ENCODE peak calls at places on chromosomes 5 and 9, in eight cellular contexts. T is T-helper 1 cell; M is stimulated activated CD4-positive, alpha-beta T cell treated with anti-CD3 and anti-CD28 coated beads, Interleukin-1b, Interleukin-23, amount 100 ng/mL, for 48 hours; A is GM18507; Q is KBM-7; N is AG08395; D is kidney glomerular epithelial cell; G is germinal center. X is an unnamed sample.

GRCh38 chr9:21690561-21690960 is 111.9 kb upstream of the MTAP start:
- DNase-seq in A (no peak), G (no peak), D (no peak), Q (no peak), M (no peak), T (no peak), N (peak; percentile 28), X (peak; percentile 73)

GRCh38 chr5:61619777-61620518 is 287.9 kb downstream of the ZSWIM6 start:
- DNase-seq in T (no peak), M (no peak), A (no peak), G (no peak), Q (no peak), D (no peak), N (no peak), X (no peak)

GRCh38 chr5:139104577-139105271 is 93.4 kb downstream of the SIL1 start:
- DNase-seq in T (no peak), G (no peak), A (no peak), D (peak; percentile 67), M (no peak), Q (no peak), N (peak; percentile 99), X (peak; percentile 94)

GRCh38 chr5:133758641-133759040 is 146.3 kb upstream of the FSTL4 start:
- DNase-seq in M (no peak), G (no peak), T (no peak), Q (no peak), D (no peak), A (no peak), N (no peak), X (peak; percentile 3)

GRCh38 chr5:120604898-120605297 is 140.8 kb downstream of the PRR16 start:
- DNase-seq in N (peak; percentile 72), Q (no peak), M (no peak), A (no peak), T (no peak), G (no peak), D (peak; percentile 75), X (peak; percentile 98)

GRCh38 chr5:171857537-171857936 is 71.9 kb downstream of the SMIM23 start:
- DNase-seq in N (no peak), G (no peak), T (no peak), Q (no peak), M (no peak), D (no peak), A (no peak), X (peak; percentile 25)

GRCh38 chr9:111959960-111960359 is 63.3 kb downstream of the UGCG start:
- DNase-seq in D (peak; percentile 73), T (no peak), Q (no peak), M (no peak), N (peak; percentile 21), A (no peak), G (no peak), X (peak; percentile 76)

GRCh38 chr9:71032779-71033178 is 88.6 kb downstream of the TRPM3 start:
- DNase-seq in T (no peak), G (no peak), M (no peak), A (no peak), Q (no peak), D (no peak), N (no peak), X (no peak)

GRCh38 chr5:142475102-142475501 is 150.3 kb upstream of the SPRY4 start:
- DNase-seq in G (no peak), T (no peak), D (no peak), N (no peak), Q (no peak), A (no peak), M (no peak), X (no peak)

GRCh38 chr9:123933401-123933800 is 3.5 kb upstream of the DENND1A start:
- DNase-seq in D (peak; percentile 52), Q (no peak), N (peak; percentile 24), T (no peak), A (no peak), M (no peak), G (no peak), X (peak; percentile 63)

GRCh38 chr5:74107899-74108298 is 481.9 kb downstream of the ARHGEF28 start:
- DNase-seq in N (no peak), G (no peak), A (no peak), T (no peak), Q (no peak), M (no peak), D (no peak), X (no peak)

GRCh38 chr5:58366461-58366860 is 93.4 kb downstream of the PLK2 start:
- DNase-seq in N (peak; percentile 40), T (no peak), M (no peak), A (no peak), G (no peak), D (no peak), Q (no peak), X (peak; percentile 64)

GRCh38 chr9:6355728-6356127 is 27.6 kb downstream of the TPD52L3 start:
- DNase-seq in Q (no peak), A (no peak), G (no peak), N (peak; percentile 54), M (no peak), D (peak; percentile 52), T (no peak), X (peak; percentile 79)

GRCh38 chr5:91178461-91178860 is 204.7 kb downstream of the ARRDC3 start:
- DNase-seq in A (no peak), Q (no peak), M (no peak), G (no peak), T (no peak), N (peak; percentile 32), D (no peak), X (peak; percentile 89)

GRCh38 chr9:130715270-130716077 is 21.9 kb downstream of the EXOSC2 start:
- DNase-seq in T (no peak), M (no peak), D (no peak), G (no peak), A (no peak), N (no peak), Q (no peak), X (peak; percentile 41)

GRCh38 chr9:38208206-38208901 is 139.3 kb upstream of the SHB start:
- DNase-seq in A (no peak), T (no peak), M (no peak), Q (peak; percentile 8), G (no peak), N (no peak), D (no peak), X (peak; percentile 14)

GRCh38 chr5:149118463-149118862 is 22.8 kb upstream of the ABLIM3 start:
- DNase-seq in G (no peak), M (no peak), Q (no peak), A (no peak), T (no peak), N (no peak), D (no peak), X (no peak)

X was measured in iris pigment epithelial cell.